ENCODE peak calls at places on chromosomes 1 and 21, in six cellular contexts. E, B, P, K, U and J are unnamed samples.

GRCh38 chr1:39333296-39333695 is 128.8 kb downstream of the MACF1 start:
- DNase-seq in E (no peak), B (no peak), P (no peak), K (no peak), U (no peak), J (no peak)

GRCh38 chr1:113479713-113480676 is 89.7 kb downstream of the MAGI3 start:
- DNase-seq in E (no peak), B (no peak), P (no peak), K (no peak), U (no peak), J (no peak)

GRCh38 chr1:84997667-84998600 is 1.0 kb upstream of the MCOLN2 start:
- DNase-seq in E (no peak), B (no peak), P (peak; percentile 41), K (no peak), U (peak; percentile 41), J (no peak)

GRCh38 chr1:13784971-13785370 is 85.0 kb downstream of the PRDM2 start:
- DNase-seq in E (no peak), B (no peak), P (no peak), K (no peak), U (no peak), J (no peak)

GRCh38 chr1:94319319-94320180 is 82.2 kb upstream of the ARHGAP29 start:
- DNase-seq in E (no peak), B (no peak), P (no peak), K (no peak), U (no peak), J (no peak)

GRCh38 chr1:111669268-111669667 is 49.7 kb downstream of the RAP1A start:
- DNase-seq in E (no peak), B (no peak), P (no peak), K (no peak), U (no peak), J (no peak)

GRCh38 chr1:234758851-234759250 is 148.9 kb upstream of the IRF2BP2 start:
- DNase-seq in E (no peak), B (peak; percentile 31), P (no peak), K (peak; percentile 22), U (no peak), J (no peak)

GRCh38 chr1:181541947-181542346 is 58.6 kb downstream of the CACNA1E start:
- DNase-seq in E (no peak), B (no peak), P (peak; percentile 33), K (no peak), U (no peak), J (no peak)

GRCh38 chr1:198893141-198893540 is 254.3 kb downstream of the PTPRC start:
- DNase-seq in E (no peak), B (no peak), P (no peak), K (no peak), U (no peak), J (no peak)

GRCh38 chr1:167871331-167871730 is 42.6 kb downstream of the ADCY10 start:
- DNase-seq in E (no peak), B (no peak), P (no peak), K (no peak), U (no peak), J (no peak)

GRCh38 chr1:64495878-64496277 is 25.9 kb downstream of the CACHD1 start:
- DNase-seq in E (no peak), B (no peak), P (no peak), K (no peak), U (peak; percentile 56), J (no peak)

GRCh38 chr1:11650331-11650991 is 3.8 kb downstream of the FBXO2 start:
- DNase-seq in E (peak; percentile 71), B (peak; percentile 75), P (peak; percentile 85), K (peak; percentile 67), U (peak; percentile 97), J (peak; percentile 54)

GRCh38 chr1:200971955-200972711 is 51.4 kb downstream of the KIF21B start:
- DNase-seq in E (peak; percentile 47), B (peak; percentile 52), P (peak; percentile 69), K (peak; percentile 28), U (no peak), J (peak; percentile 67)

GRCh38 chr1:41672173-41672572 is 187.7 kb upstream of the EDN2 start:
- DNase-seq in E (no peak), B (no peak), P (no peak), K (no peak), U (no peak), J (peak; percentile 82)

GRCh38 chr21:34510148-34511142 is 1.6 kb downstream of the KCNE1 start:
- DNase-seq in E (peak; percentile 49), B (no peak), P (peak; percentile 86), K (no peak), U (peak; percentile 35), J (peak; percentile 57)

GRCh38 chr1:201882665-201883132 is 6.0 kb upstream of the SHISA4 start:
- DNase-seq in E (no peak), B (no peak), P (no peak), K (no peak), U (no peak), J (peak; percentile 93)

GRCh38 chr21:18174370-18174769 is 70.3 kb upstream of the CHODL start:
- DNase-seq in E (no peak), B (no peak), P (no peak), K (no peak), U (no peak), J (no peak)

GRCh38 chr1:44566281-44567046 is 107.8 kb downstream of the TMEM53 start:
- DNase-seq in E (no peak), B (no peak), P (no peak), K (no peak), U (no peak), J (no peak)

GRCh38 chr1:119367332-119368124 is 1.1 kb upstream of the HAO2 start:
- DNase-seq in E (no peak), B (no peak), P (peak; percentile 44), K (no peak), U (no peak), J (peak; percentile 49)

GRCh38 chr1:59505596-59506028 is 208.7 kb downstream of the FGGY start:
- DNase-seq in E (no peak), B (no peak), P (no peak), K (no peak), U (no peak), J (peak; percentile 11)

GRCh38 chr1:54866801-54867716 is 19.9 kb downstream of the DHCR24 start:
- DNase-seq in E (no peak), B (no peak), P (no peak), K (no peak), U (no peak), J (no peak)

GRCh38 chr21:45405271-45405818 is 380 bp downstream of the COL18A1 start:
- DNase-seq in E (no peak), B (no peak), P (peak; percentile 42), K (no peak), U (no peak), J (no peak)

GRCh38 chr1:232553050-232553754 is 76.7 kb downstream of the SIPA1L2 start:
- DNase-seq in E (no peak), B (no peak), P (peak; percentile 77), K (no peak), U (no peak), J (peak; percentile 10)

GRCh38 chr1:223496883-223497282 is 103.7 kb downstream of the CCDC185 start:
- DNase-seq in E (no peak), B (no peak), P (no peak), K (no peak), U (no peak), J (no peak)

GRCh38 chr1:197467881-197468280 is 199.8 kb downstream of the CRB1 start:
- DNase-seq in E (no peak), B (no peak), P (no peak), K (no peak), U (no peak), J (no peak)

GRCh38 chr21:29893687-29894086 is 46.1 kb downstream of the GRIK1 start:
- DNase-seq in E (no peak), B (no peak), P (no peak), K (no peak), U (no peak), J (no peak)

GRCh38 chr1:212218911-212219310 is 66.3 kb upstream of the PPP2R5A start:
- DNase-seq in E (no peak), B (no peak), P (no peak), K (no peak), U (no peak), J (peak; percentile 40)

GRCh38 chr1:184973308-184974085 is 811 bp downstream of the NIBAN1 start:
- DNase-seq in E (peak; percentile 65), B (peak; percentile 50), P (peak; percentile 33), K (peak; percentile 65), U (no peak), J (peak; percentile 57)

GRCh38 chr21:29351691-29352090 is 53.0 kb downstream of the BACH1 start:
- DNase-seq in E (no peak), B (no peak), P (peak; percentile 45), K (no peak), U (no peak), J (peak; percentile 35)

GRCh38 chr1:57102957-57103356 is 137.1 kb upstream of the C8B start:
- DNase-seq in E (no peak), B (no peak), P (peak; percentile 55), K (no peak), U (no peak), J (no peak)

GRCh38 chr1:23657659-23658275 is 33.8 kb upstream of the RPL11 start:
- DNase-seq in E (peak; percentile 40), B (peak; percentile 16), P (peak; percentile 81), K (no peak), U (no peak), J (peak; percentile 22)

GRCh38 chr1:197683895-197684553 is 91.3 kb downstream of the DENND1B start:
- DNase-seq in E (no peak), B (no peak), P (no peak), K (no peak), U (no peak), J (no peak)

GRCh38 chr1:29364101-29364678 is 127.9 kb downstream of the PTPRU start:
- DNase-seq in E (no peak), B (no peak), P (no peak), K (no peak), U (no peak), J (no peak)

GRCh38 chr1:64798857-64799256 is 54.0 kb downstream of the RAVER2 start:
- DNase-seq in E (no peak), B (no peak), P (no peak), K (no peak), U (no peak), J (no peak)

GRCh38 chr21:44850905-44851657 is 22.4 kb downstream of the PTTG1IP start:
- DNase-seq in E (no peak), B (no peak), P (no peak), K (no peak), U (no peak), J (no peak)

GRCh38 chr1:154837679-154838171 is 32.4 kb downstream of the KCNN3 start:
- DNase-seq in E (no peak), B (no peak), P (no peak), K (no peak), U (peak; percentile 67), J (no peak)

GRCh38 chr21:24112020-24112419 is 1495.3 kb downstream of the MRPL39 start:
- DNase-seq in E (no peak), B (no peak), P (no peak), K (no peak), U (no peak), J (no peak)

GRCh38 chr1:16183157-16183556 is 27.3 kb upstream of the EPHA2 start:
- DNase-seq in E (no peak), B (no peak), P (no peak), K (no peak), U (no peak), J (no peak)

GRCh38 chr1:222644649-222645005 is 26.7 kb downstream of the MIA3 start:
- DNase-seq in E (no peak), B (no peak), P (no peak), K (peak; percentile 25), U (no peak), J (no peak)

GRCh38 chr1:115337633-115338456 is at the start of gene NGF:
- DNase-seq in E (no peak), B (no peak), P (peak; percentile 63), K (no peak), U (no peak), J (peak; percentile 36)